ENCODE peak calls at places on chromosomes 3 and 15, in ten cellular contexts. W is esophagus squamous epithelium, T is stomach, Y is sigmoid colon, A is transverse colon, J is A549, C is H1, V is GM12878, E is heart left ventricle, D is adrenal gland. R is an unnamed sample.

GRCh38 chr3:69251078-69251805 is 128.8 kb upstream of the LMOD3 start:
- DNase-seq in D (no peak), J (no peak), W (no peak), V (no peak), A (no peak), Y (no peak), T (no peak), C (no peak), E (no peak), R (no peak)

GRCh38 chr15:97504031-97504430 is 456.5 kb upstream of the ARRDC4 start:
- DNase-seq in E (no peak), J (peak), C (no peak), T (no peak), W (no peak), D (no peak), V (no peak), A (no peak), Y (no peak), R (no peak)

GRCh38 chr3:64257096-64257755 is 32.0 kb upstream of the PRICKLE2 start:
- DNase-seq in E (no peak), D (no peak), C (no peak), T (no peak), A (no peak), J (no peak), V (no peak), W (no peak), Y (no peak), R (no peak)

GRCh38 chr3:179196098-179196497 is 47.9 kb downstream of the PIK3CA start:
- DNase-seq in W (no peak), E (no peak), T (no peak), V (peak), Y (no peak), J (no peak), C (no peak), A (no peak), D (no peak), R (no peak)

GRCh38 chr3:197398301-197398878 is 100.0 kb upstream of the DLG1 start:
- DNase-seq in W (no peak), C (no peak), J (no peak), Y (no peak), A (no peak), D (no peak), V (no peak), T (no peak), E (no peak), R (no peak)

GRCh38 chr3:156626104-156626503 is 48.3 kb upstream of the TIPARP start:
- DNase-seq in Y (no peak), A (peak), W (no peak), J (no peak), T (no peak), V (no peak), D (no peak), E (no peak), C (no peak), R (no peak)

GRCh38 chr3:171541647-171542046 is 81.4 kb upstream of the TNIK start:
- DNase-seq in E (no peak), Y (no peak), A (no peak), D (no peak), V (no peak), W (no peak), J (no peak), C (no peak), T (no peak), R (no peak)

GRCh38 chr3:184874709-184875644 is 63.0 kb downstream of the VPS8 start:
- DNase-seq in Y (no peak), V (no peak), D (no peak), A (peak), J (peak), W (no peak), E (no peak), C (no peak), T (no peak), R (no peak)

GRCh38 chr3:31010491-31010890 is 116.0 kb upstream of the GADL1 start:
- DNase-seq in Y (no peak), J (no peak), D (no peak), E (no peak), C (no peak), W (no peak), T (no peak), V (no peak), A (no peak), R (no peak)

GRCh38 chr3:56980798-56981390 is 79.6 kb upstream of the SPATA12 start:
- DNase-seq in T (peak), J (peak), Y (no peak), A (no peak), V (no peak), E (no peak), C (no peak), D (peak), W (peak), R (peak)

GRCh38 chr3:133464573-133464972 is 64.7 kb downstream of the BFSP2 start:
- DNase-seq in W (no peak), A (no peak), V (no peak), T (no peak), J (peak), C (no peak), D (no peak), E (no peak), Y (no peak), R (no peak)

GRCh38 chr3:9420850-9421549 is 23.6 kb downstream of the SETD5 start:
- DNase-seq in V (no peak), J (peak), C (no peak), D (no peak), E (no peak), T (no peak), Y (no peak), A (no peak), W (no peak), R (no peak)

GRCh38 chr15:69661446-69661845 is 208.8 kb downstream of the RPLP1 start:
- DNase-seq in W (no peak), V (no peak), A (no peak), D (no peak), C (no peak), Y (no peak), J (no peak), E (no peak), T (no peak), R (no peak)

GRCh38 chr3:162978136-162978535 is 1481.5 kb downstream of the OTOL1 start:
- DNase-seq in C (no peak), T (no peak), V (no peak), W (no peak), E (no peak), D (no peak), Y (no peak), J (peak), A (no peak), R (no peak)

GRCh38 chr15:70505411-70505919 is 257.9 kb downstream of the UACA start:
- DNase-seq in D (no peak), W (no peak), Y (no peak), V (no peak), T (no peak), E (no peak), J (peak), A (no peak), C (no peak), R (no peak)

GRCh38 chr3:154015307-154015706 is 105.9 kb upstream of the ARHGEF26 start:
- DNase-seq in A (no peak), W (no peak), V (no peak), T (no peak), C (no peak), J (no peak), Y (no peak), D (no peak), E (no peak), R (no peak)

GRCh38 chr15:42547926-42548257 is 701 bp downstream of the LRRC57 start:
- DNase-seq in Y (no peak), C (no peak), A (no peak), D (no peak), J (no peak), T (no peak), W (no peak), V (no peak), E (no peak), R (no peak)

GRCh38 chr3:124770341-124771082 is 40.3 kb downstream of the UMPS start:
- DNase-seq in W (no peak), D (no peak), A (no peak), C (no peak), V (no peak), Y (no peak), T (no peak), J (no peak), E (peak), R (peak)

GRCh38 chr3:196941846-196942225 is 492 bp downstream of the NCBP2 start:
- DNase-seq in W (no peak), C (no peak), J (no peak), T (peak), A (peak), E (peak), V (no peak), D (peak), Y (no peak), R (peak)

GRCh38 chr15:100078511-100079220 is 263.1 kb downstream of the ADAMTS17 start:
- DNase-seq in W (no peak), D (no peak), C (no peak), Y (no peak), J (no peak), V (no peak), E (no peak), A (no peak), T (no peak), R (no peak)

GRCh38 chr3:161343986-161344385 is 27.3 kb downstream of the SPTSSB start:
- DNase-seq in V (no peak), E (no peak), C (no peak), A (no peak), W (no peak), Y (no peak), T (no peak), D (no peak), J (no peak), R (no peak)

GRCh38 chr3:65953301-65953812 is 85.4 kb downstream of the MAGI1 start:
- DNase-seq in W (no peak), Y (no peak), E (no peak), V (no peak), T (peak), J (no peak), D (no peak), A (peak), C (peak), R (no peak)

GRCh38 chr3:76646921-76647562 is 392.9 kb upstream of the ROBO2 start:
- DNase-seq in J (peak), V (no peak), C (peak), Y (no peak), T (no peak), D (no peak), W (no peak), A (no peak), E (no peak), R (no peak)

GRCh38 chr15:62606376-62607164 is 436.0 kb upstream of the TPM1 start:
- DNase-seq in C (no peak), A (no peak), J (peak), W (no peak), Y (no peak), T (no peak), V (no peak), D (no peak), E (no peak), R (no peak)

GRCh38 chr3:141412087-141412935 is 44.0 kb downstream of the ZBTB38 start:
- DNase-seq in E (no peak), J (peak), C (no peak), Y (peak), D (peak), V (no peak), T (peak), W (peak), A (peak), R (peak)
- TF ChIP-seq POLR2A in E (no peak), J (no peak), C (no peak), Y (peak), D (no peak), V (peak), T (no peak), W (no peak), A (no peak), R (peak)

DNA sequence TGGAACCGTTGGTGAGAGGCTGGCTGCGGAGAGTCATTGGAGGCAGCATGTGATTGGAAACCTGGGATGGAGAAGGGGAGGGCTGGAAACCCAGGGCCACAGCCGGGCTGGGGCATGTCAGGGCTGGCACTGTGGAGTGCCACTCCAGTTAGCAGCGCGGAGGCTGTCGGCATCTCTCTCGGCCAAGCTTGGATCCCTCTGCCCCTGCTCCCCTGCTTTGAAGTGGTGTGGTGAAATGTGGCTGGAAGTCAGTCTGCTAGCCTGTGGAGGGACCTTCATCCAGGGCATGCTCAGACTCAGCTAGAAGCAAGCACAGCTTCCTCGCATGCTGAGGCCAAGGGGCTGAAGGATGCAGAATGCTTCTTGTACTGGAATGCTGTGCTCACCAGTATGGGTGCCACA is 13.5 kb downstream of the SLCO3A1 start:
- DNase-seq in V (no peak), W (no peak), Y (no peak), D (peak), T (no peak), E (peak), C (no peak), A (no peak), J (no peak), R (peak)
- H3K27ac ChIP-seq in V (no peak), W (peak), Y (peak), D (peak), T (peak), E (peak), C (no peak), A (peak), J (peak), R (peak)

GRCh38 chr15:52179278-52180195 is 11.7 kb downstream of the GNB5 start:
- DNase-seq in E (peak), C (peak), A (peak), T (peak), W (peak), J (peak), D (peak), V (peak), Y (peak), R (peak)
- TF ChIP-seq POLR2A in E (no peak), C (peak), A (peak), T (no peak), W (no peak), J (peak), D (peak), V (peak), Y (no peak), R (peak)

GRCh38 chr3:2961576-2961975 is 148.6 kb downstream of the IL5RA start:
- DNase-seq in V (no peak), W (no peak), E (no peak), C (no peak), D (no peak), T (no peak), Y (no peak), J (no peak), A (no peak), R (no peak)

GRCh38 chr3:2957115-2957514 is 153.1 kb downstream of the IL5RA start:
- DNase-seq in J (no peak), Y (no peak), C (no peak), D (no peak), V (no peak), T (no peak), A (no peak), W (no peak), E (no peak), R (no peak)

GRCh38 chr3:2958553-2958952 is 151.6 kb downstream of the IL5RA start:
- DNase-seq in D (no peak), V (no peak), C (no peak), T (no peak), Y (no peak), E (no peak), A (no peak), J (no peak), W (no peak), R (no peak)
- H3K27ac ChIP-seq in D (no peak), V (no peak), C (no peak), T (no peak), Y (no peak), E (no peak), A (no peak), J (no peak), W (no peak), R (no peak)

GRCh38 chr15:40569139-40569953 is at the start of gene RPUSD2:
- DNase-seq in A (peak), D (peak), Y (peak), J (peak), V (peak), W (peak), T (peak), C (peak), E (peak), R (peak)
- TF ChIP-seq POLR2A in A (peak), D (peak), Y (peak), J (peak), V (peak), W (no peak), T (no peak), C (peak), E (peak), R (peak)

GRCh38 chr3:134643150-134643675 is 7.6 kb downstream of the KY start:
- DNase-seq in J (no peak), Y (no peak), A (peak), W (no peak), V (no peak), E (no peak), C (no peak), T (peak), D (peak), R (no peak)
- H3K27ac ChIP-seq in J (no peak), Y (no peak), A (no peak), W (no peak), V (no peak), E (no peak), C (no peak), T (no peak), D (no peak), R (no peak)

GRCh38 chr15:65054333-65055200 is 9.4 kb downstream of the SLC51B start:
- DNase-seq in C (no peak), D (peak), J (peak), W (no peak), T (peak), V (no peak), E (peak), A (peak), Y (peak), R (peak)
- TF ChIP-seq POLR2A in C (no peak), D (no peak), J (no peak), W (no peak), T (no peak), V (no peak), E (no peak), A (no peak), Y (no peak), R (peak)

GRCh38 chr15:44438402-44438801 is 11.0 kb downstream of the CTDSPL2 start:
- DNase-seq in W (no peak), C (no peak), J (no peak), E (no peak), A (no peak), D (no peak), T (no peak), V (no peak), Y (no peak), R (no peak)

GRCh38 chr15:44435893-44436667 is 8.7 kb downstream of the CTDSPL2 start:
- DNase-seq in J (no peak), V (no peak), E (no peak), C (no peak), Y (no peak), W (no peak), T (no peak), D (no peak), A (no peak), R (no peak)

GRCh38 chr15:44443515-44443914 is 16.1 kb downstream of the CTDSPL2 start:
- DNase-seq in D (no peak), A (no peak), T (no peak), E (no peak), V (no peak), C (no peak), W (no peak), J (no peak), Y (no peak), R (no peak)

DNA sequence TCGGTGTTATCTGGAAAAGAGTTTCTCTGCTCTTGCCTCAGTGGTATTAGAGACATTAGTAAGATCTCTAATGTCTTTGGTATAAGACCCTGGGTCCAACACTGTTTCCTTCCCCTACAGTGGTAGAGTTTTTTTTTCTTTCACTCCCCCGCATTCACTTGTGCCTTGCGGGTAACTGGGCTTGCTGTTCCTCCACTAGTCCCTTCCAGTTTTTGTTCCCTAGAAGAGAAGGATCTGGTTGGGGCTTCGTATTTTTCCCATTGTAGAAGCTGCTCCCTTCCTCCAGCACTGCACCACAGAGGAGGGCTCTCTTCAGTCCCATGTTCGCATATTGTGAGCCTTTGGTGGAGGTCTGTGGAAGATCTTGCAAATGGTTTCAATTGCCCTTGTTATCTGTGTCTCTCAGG is 13.7 kb downstream of the CTDSPL2 start:
- DNase-seq in D (no peak), J (no peak), C (no peak), Y (no peak), W (no peak), V (no peak), A (no peak), T (no peak), E (no peak), R (no peak)
- H3K27ac ChIP-seq in D (no peak), J (no peak), C (no peak), Y (no peak), W (no peak), V (no peak), A (no peak), T (no peak), E (no peak), R (no peak)

DNA sequence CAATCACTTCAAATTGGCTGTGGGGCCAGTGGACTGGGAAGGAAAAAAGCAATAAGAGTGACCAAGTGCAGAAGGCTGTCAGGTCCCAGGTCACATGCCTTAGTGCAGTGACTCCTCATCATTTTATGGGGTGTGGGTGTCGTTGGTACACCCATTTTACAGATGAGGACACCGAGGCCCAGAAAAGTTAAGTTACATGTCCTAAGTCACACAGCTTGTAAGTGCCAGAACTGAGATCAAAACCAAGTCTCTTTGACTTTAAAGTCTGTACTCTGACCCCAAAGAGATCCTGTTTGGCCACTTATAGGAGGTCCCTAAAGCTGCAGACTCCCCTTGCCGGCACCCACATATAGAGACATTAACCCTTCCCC is 63.0 kb upstream of the POLG start:
- DNase-seq in J (no peak), E (no peak), Y (no peak), V (no peak), T (no peak), A (no peak), C (no peak), W (no peak), D (no peak), R (no peak)
- TF ChIP-seq POLR2A in J (no peak), E (no peak), Y (no peak), V (no peak), T (no peak), A (no peak), C (no peak), W (no peak), D (no peak), R (no peak)

R was measured in uterus.